ENCODE peak calls at places on chromosomes 5 and 9, in four cellular contexts. U, P, H and B are unnamed samples.

GRCh38 chr9:1208185-1208584 is 158.0 kb downstream of the DMRT2 start:
- DNase-seq in U (no peak), P (no peak), H (no peak), B (peak)

GRCh38 chr5:157870837-157871834 is 12.2 kb upstream of the CLINT1 start:
- DNase-seq in U (no peak), P (peak), H (no peak), B (peak)

GRCh38 chr9:3281399-3281798 is 244.4 kb downstream of the RFX3 start:
- DNase-seq in U (no peak), P (no peak), H (no peak), B (no peak)

GRCh38 chr5:171242521-171242920 is 66.5 kb upstream of the TLX3 start:
- DNase-seq in U (no peak), P (no peak), H (no peak), B (no peak)

GRCh38 chr5:107578051-107578635 is 92.6 kb downstream of the EFNA5 start:
- DNase-seq in U (no peak), P (no peak), H (no peak), B (no peak)

GRCh38 chr5:28855631-28856030 is 1817.2 kb upstream of the CDH9 start:
- DNase-seq in U (no peak), P (no peak), H (no peak), B (no peak)

GRCh38 chr9:77707696-77708095 is 59.6 kb upstream of the GNA14 start:
- DNase-seq in U (no peak), P (peak), H (peak), B (peak)

GRCh38 chr9:109880276-109881169 is 100.5 kb downstream of the PALM2AKAP2 start:
- DNase-seq in U (peak), P (peak), H (peak), B (no peak)

GRCh38 chr5:170265527-170265926 is 32.0 kb downstream of the LCP2 start:
- DNase-seq in U (no peak), P (no peak), H (no peak), B (no peak)

GRCh38 chr5:9057406-9058000 is 488.4 kb downstream of the SEMA5A start:
- DNase-seq in U (no peak), P (no peak), H (peak), B (no peak)

GRCh38 chr5:76811214-76811613 is 7.6 kb upstream of the F2RL1 start:
- DNase-seq in U (no peak), P (no peak), H (no peak), B (no peak)

GRCh38 chr5:72427016-72427415 is 80.2 kb downstream of the ZNF366 start:
- DNase-seq in U (no peak), P (no peak), H (no peak), B (no peak)

DNA sequence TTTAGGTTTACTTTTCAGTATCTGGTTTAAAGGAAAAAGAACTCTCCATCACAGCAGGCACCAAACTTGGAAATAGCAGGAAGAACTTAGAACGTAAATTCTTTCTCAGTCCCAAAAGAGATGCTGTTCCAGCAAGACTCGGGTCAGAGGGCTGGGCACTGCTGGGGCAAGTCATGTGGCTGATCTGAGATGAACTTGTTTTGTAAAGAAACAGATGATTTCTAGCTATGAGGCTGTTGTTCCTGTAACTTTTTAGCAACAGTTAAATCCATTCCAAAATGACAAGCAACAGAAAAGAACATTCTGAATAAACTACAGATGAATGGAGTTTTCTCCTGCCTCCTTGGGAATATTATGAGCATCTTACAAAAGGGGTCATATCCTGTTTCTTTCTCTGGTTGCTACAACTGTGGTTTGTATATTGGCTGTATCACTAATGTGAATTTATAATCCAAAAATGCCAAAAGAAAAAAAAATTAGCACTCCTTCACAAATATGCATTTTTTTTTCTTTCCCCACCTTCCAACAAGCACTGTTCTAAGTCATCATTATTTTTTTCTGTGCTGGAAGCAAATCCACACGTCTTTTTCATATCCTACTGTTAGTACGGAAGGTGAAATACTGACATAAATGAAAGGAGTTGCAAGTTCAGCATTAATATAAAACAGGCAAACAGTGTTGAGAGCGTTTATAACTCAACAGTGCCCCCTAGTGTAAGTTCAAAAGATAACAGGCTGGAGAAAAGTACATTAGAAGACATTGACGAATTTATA is 31.0 kb downstream of the OR2K2 start:
- DNase-seq in U (peak), P (peak), H (peak), B (peak)
- H3K4me3 ChIP-seq in U (no peak), P (no peak), H (no peak), B (no peak)

GRCh38 chr5:181219262-181220177 is 3.6 kb upstream of the TRIM41 start:
- DNase-seq in U (no peak), P (no peak), H (no peak), B (no peak)
- H3K4me3 ChIP-seq in U (no peak), P (no peak), H (no peak), B (no peak)

DNA sequence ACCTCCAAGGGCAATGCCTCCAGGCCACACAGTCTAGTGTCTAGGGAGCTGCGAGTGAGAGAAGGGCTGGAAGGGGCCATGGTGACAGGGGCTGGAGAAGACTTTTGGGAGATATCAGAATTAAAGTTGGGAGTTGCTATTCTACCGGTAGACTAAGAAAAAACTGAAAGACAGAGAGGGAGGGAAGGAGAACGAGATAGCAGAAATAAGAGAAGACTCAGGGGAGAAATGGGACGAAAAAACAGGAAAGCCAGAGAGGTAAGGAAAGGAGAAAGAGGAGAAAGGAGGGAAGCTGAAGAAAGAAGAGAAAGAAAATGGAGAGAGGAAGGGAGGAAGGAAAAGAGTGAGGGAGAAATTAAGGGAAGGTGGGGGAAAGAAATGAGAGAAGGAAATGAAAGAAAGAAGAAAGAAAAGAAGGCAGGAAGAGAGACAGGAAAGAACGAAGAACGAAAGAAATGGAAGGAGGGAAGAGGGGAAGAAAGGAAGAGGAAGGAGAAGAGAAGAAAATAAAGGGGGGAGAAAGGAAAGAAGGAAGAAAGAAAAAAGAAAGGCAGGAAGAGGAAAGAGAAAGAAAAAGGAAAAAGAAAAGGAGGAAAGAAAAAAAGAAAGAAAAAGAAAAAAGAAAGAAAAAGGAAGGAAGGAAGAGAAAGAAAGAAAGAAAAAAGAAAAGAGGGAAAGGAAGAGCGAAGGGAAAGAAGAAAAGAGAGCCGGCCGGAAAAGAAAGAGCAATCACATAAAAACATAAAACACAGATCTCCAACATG is 1.2 kb downstream of the EBF1 start:
- DNase-seq in U (no peak), P (no peak), H (no peak), B (no peak)
- H3K4me3 ChIP-seq in U (peak), P (peak), H (peak), B (peak)

GRCh38 chr9:120873512-120873911 is 3.5 kb downstream of the PHF19 start:
- DNase-seq in U (no peak), P (no peak), H (no peak), B (peak)

GRCh38 chr9:120875643-120875953 is 1.4 kb downstream of the PHF19 start:
- DNase-seq in U (no peak), P (no peak), H (no peak), B (no peak)

GRCh38 chr9:120874226-120874839 is 2.7 kb downstream of the PHF19 start:
- DNase-seq in U (no peak), P (no peak), H (no peak), B (no peak)

GRCh38 chr9:120875954-120876841 is 790 bp downstream of the PHF19 start:
- DNase-seq in U (peak), P (peak), H (peak), B (peak)

GRCh38 chr9:120874861-120875565 is 2.0 kb downstream of the PHF19 start:
- DNase-seq in U (no peak), P (no peak), H (no peak), B (no peak)
- H3K4me3 ChIP-seq in U (no peak), P (peak), H (no peak), B (no peak)